ENCODE peak calls at places on chromosomes 6 and 20, in eight cellular contexts. One of them, this sample, is unnamed.

GRCh38 chr6:113856011-113856551 is 1.1 kb upstream of the MARCKS start:
- DNase-seq in AG20443: peak; percentile 20
- DNase-seq in HEK293T: peak; percentile 20
- DNase-seq in KG1: peak; percentile 58
- DNase-seq in omental fat pad: no peak
- DNase-seq in HT1080: no peak
- DNase-seq in kidney epithelial cell: no peak
- DNase-seq in RWPE1: peak; percentile 18
- DNase-seq in this sample: peak; percentile 62

GRCh38 chr6:6845603-6846002 is 257.1 kb downstream of the LY86 start:
- DNase-seq in AG20443: no peak
- DNase-seq in HEK293T: no peak
- DNase-seq in KG1: no peak
- DNase-seq in omental fat pad: no peak
- DNase-seq in HT1080: no peak
- DNase-seq in kidney epithelial cell: no peak
- DNase-seq in RWPE1: no peak
- DNase-seq in this sample: no peak

GRCh38 chr20:4081396-4081795 is 66.0 kb upstream of the RNF24 start:
- DNase-seq in AG20443: no peak
- DNase-seq in HEK293T: no peak
- DNase-seq in KG1: no peak
- DNase-seq in omental fat pad: no peak
- DNase-seq in HT1080: no peak
- DNase-seq in kidney epithelial cell: no peak
- DNase-seq in RWPE1: no peak
- DNase-seq in this sample: no peak

GRCh38 chr6:106477158-106477557 is 116.6 kb downstream of the CRYBG1 start:
- DNase-seq in AG20443: no peak
- DNase-seq in HEK293T: no peak
- DNase-seq in KG1: peak; percentile 39
- DNase-seq in omental fat pad: no peak
- DNase-seq in HT1080: no peak
- DNase-seq in kidney epithelial cell: no peak
- DNase-seq in RWPE1: no peak
- DNase-seq in this sample: no peak

GRCh38 chr20:44203161-44203560 is 7.4 kb downstream of the OSER1 start:
- DNase-seq in AG20443: no peak
- DNase-seq in HEK293T: no peak
- DNase-seq in KG1: no peak
- DNase-seq in omental fat pad: no peak
- DNase-seq in HT1080: no peak
- DNase-seq in kidney epithelial cell: no peak
- DNase-seq in RWPE1: no peak
- DNase-seq in this sample: no peak

GRCh38 chr20:2696646-2697045 is 4.1 kb downstream of the EBF4 start:
- DNase-seq in AG20443: no peak
- DNase-seq in HEK293T: no peak
- DNase-seq in KG1: no peak
- DNase-seq in omental fat pad: no peak
- DNase-seq in HT1080: no peak
- DNase-seq in kidney epithelial cell: no peak
- DNase-seq in RWPE1: no peak
- DNase-seq in this sample: no peak

GRCh38 chr20:20367681-20368413 is at the start of gene INSM1:
- DNase-seq in AG20443: no peak
- DNase-seq in HEK293T: peak; percentile 60
- DNase-seq in KG1: no peak
- DNase-seq in omental fat pad: no peak
- DNase-seq in HT1080: no peak
- DNase-seq in kidney epithelial cell: no peak
- DNase-seq in RWPE1: no peak
- DNase-seq in this sample: peak; percentile 78

GRCh38 chr6:142902636-142903053 is 42.3 kb downstream of the HIVEP2 start:
- DNase-seq in AG20443: peak; percentile 88
- DNase-seq in HEK293T: no peak
- DNase-seq in KG1: peak; percentile 29
- DNase-seq in omental fat pad: no peak
- DNase-seq in HT1080: peak; percentile 97
- DNase-seq in kidney epithelial cell: peak; percentile 97
- DNase-seq in RWPE1: peak; percentile 93
- DNase-seq in this sample: no peak

GRCh38 chr6:116996842-116997241 is 119.8 kb downstream of the RFX6 start:
- DNase-seq in AG20443: no peak
- DNase-seq in HEK293T: no peak
- DNase-seq in KG1: no peak
- DNase-seq in omental fat pad: no peak
- DNase-seq in HT1080: no peak
- DNase-seq in kidney epithelial cell: no peak
- DNase-seq in RWPE1: no peak
- DNase-seq in this sample: no peak

GRCh38 chr6:116975600-116975999 is 98.6 kb downstream of the RFX6 start:
- DNase-seq in AG20443: no peak
- DNase-seq in HEK293T: no peak
- DNase-seq in KG1: no peak
- DNase-seq in omental fat pad: no peak
- DNase-seq in HT1080: peak; percentile 75
- DNase-seq in kidney epithelial cell: no peak
- DNase-seq in RWPE1: no peak
- DNase-seq in this sample: no peak

GRCh38 chr20:48348022-48348421 is 479.8 kb downstream of the PREX1 start:
- DNase-seq in AG20443: no peak
- DNase-seq in HEK293T: no peak
- DNase-seq in KG1: no peak
- DNase-seq in omental fat pad: no peak
- DNase-seq in HT1080: no peak
- DNase-seq in kidney epithelial cell: no peak
- DNase-seq in RWPE1: no peak
- DNase-seq in this sample: no peak

GRCh38 chr6:1504465-1504864 is 105.2 kb upstream of the FOXC1 start:
- DNase-seq in AG20443: no peak
- DNase-seq in HEK293T: no peak
- DNase-seq in KG1: no peak
- DNase-seq in omental fat pad: no peak
- DNase-seq in HT1080: no peak
- DNase-seq in kidney epithelial cell: no peak
- DNase-seq in RWPE1: no peak
- DNase-seq in this sample: no peak

GRCh38 chr20:50475879-50476292 is 34.3 kb upstream of the PTPN1 start:
- DNase-seq in AG20443: peak; percentile 32
- DNase-seq in HEK293T: no peak
- DNase-seq in KG1: no peak
- DNase-seq in omental fat pad: no peak
- DNase-seq in HT1080: peak; percentile 71
- DNase-seq in kidney epithelial cell: peak; percentile 52
- DNase-seq in RWPE1: peak; percentile 70
- DNase-seq in this sample: peak; percentile 31

GRCh38 chr6:138454976-138455706 is 44.2 kb downstream of the NHSL1 start:
- DNase-seq in AG20443: no peak
- DNase-seq in HEK293T: no peak
- DNase-seq in KG1: no peak
- DNase-seq in omental fat pad: no peak
- DNase-seq in HT1080: peak; percentile 29
- DNase-seq in kidney epithelial cell: no peak
- DNase-seq in RWPE1: no peak
- DNase-seq in this sample: no peak

GRCh38 chr6:31112478-31112877 is at the start of gene C6orf15:
- DNase-seq in AG20443: no peak
- DNase-seq in HEK293T: no peak
- DNase-seq in KG1: no peak
- DNase-seq in omental fat pad: no peak
- DNase-seq in HT1080: no peak
- DNase-seq in kidney epithelial cell: no peak
- DNase-seq in RWPE1: no peak
- DNase-seq in this sample: no peak

GRCh38 chr6:63521475-63522210 is 50.6 kb upstream of the LOC128125822 start:
- DNase-seq in AG20443: no peak
- DNase-seq in HEK293T: no peak
- DNase-seq in KG1: no peak
- DNase-seq in omental fat pad: no peak
- DNase-seq in HT1080: no peak
- DNase-seq in kidney epithelial cell: no peak
- DNase-seq in RWPE1: no peak
- DNase-seq in this sample: no peak

GRCh38 chr6:158039571-158040050 is 57.9 kb downstream of the SYNJ2 start:
- DNase-seq in AG20443: peak; percentile 65
- DNase-seq in HEK293T: no peak
- DNase-seq in KG1: no peak
- DNase-seq in omental fat pad: no peak
- DNase-seq in HT1080: peak; percentile 78
- DNase-seq in kidney epithelial cell: no peak
- DNase-seq in RWPE1: no peak
- DNase-seq in this sample: no peak

GRCh38 chr20:1577906-1578305 is 20.4 kb upstream of the SIRPD start:
- DNase-seq in AG20443: no peak
- DNase-seq in HEK293T: no peak
- DNase-seq in KG1: no peak
- DNase-seq in omental fat pad: no peak
- DNase-seq in HT1080: no peak
- DNase-seq in kidney epithelial cell: no peak
- DNase-seq in RWPE1: no peak
- DNase-seq in this sample: no peak

GRCh38 chr20:22459754-22460153 is 124.6 kb downstream of the FOXA2 start:
- DNase-seq in AG20443: no peak
- DNase-seq in HEK293T: no peak
- DNase-seq in KG1: no peak
- DNase-seq in omental fat pad: no peak
- DNase-seq in HT1080: no peak
- DNase-seq in kidney epithelial cell: no peak
- DNase-seq in RWPE1: no peak
- DNase-seq in this sample: no peak

GRCh38 chr6:52227495-52227894 is 16.8 kb downstream of the IL17F start:
- DNase-seq in AG20443: no peak
- DNase-seq in HEK293T: no peak
- DNase-seq in KG1: no peak
- DNase-seq in omental fat pad: no peak
- DNase-seq in HT1080: peak; percentile 15
- DNase-seq in kidney epithelial cell: no peak
- DNase-seq in RWPE1: no peak
- DNase-seq in this sample: no peak

GRCh38 chr20:54342258-54342782 is 133.1 kb upstream of the DOK5 start:
- DNase-seq in AG20443: no peak
- DNase-seq in HEK293T: no peak
- DNase-seq in KG1: no peak
- DNase-seq in omental fat pad: no peak
- DNase-seq in HT1080: no peak
- DNase-seq in kidney epithelial cell: no peak
- DNase-seq in RWPE1: no peak
- DNase-seq in this sample: no peak

GRCh38 chr20:10064611-10065010 is 29.8 kb downstream of the ANKEF1 start:
- DNase-seq in AG20443: no peak
- DNase-seq in HEK293T: no peak
- DNase-seq in KG1: no peak
- DNase-seq in omental fat pad: no peak
- DNase-seq in HT1080: no peak
- DNase-seq in kidney epithelial cell: no peak
- DNase-seq in RWPE1: no peak
- DNase-seq in this sample: no peak

GRCh38 chr20:13649548-13649947 is 10.8 kb upstream of the TASP1 start:
- DNase-seq in AG20443: peak; percentile 43
- DNase-seq in HEK293T: no peak
- DNase-seq in KG1: no peak
- DNase-seq in omental fat pad: no peak
- DNase-seq in HT1080: no peak
- DNase-seq in kidney epithelial cell: no peak
- DNase-seq in RWPE1: no peak
- DNase-seq in this sample: no peak

GRCh38 chr6:41443616-41444525 is 102.3 kb upstream of the FOXP4 start:
- DNase-seq in AG20443: no peak
- DNase-seq in HEK293T: no peak
- DNase-seq in KG1: no peak
- DNase-seq in omental fat pad: no peak
- DNase-seq in HT1080: no peak
- DNase-seq in kidney epithelial cell: no peak
- DNase-seq in RWPE1: no peak
- DNase-seq in this sample: no peak

GRCh38 chr6:4575724-4576123 is 200.5 kb upstream of the CDYL start:
- DNase-seq in AG20443: no peak
- DNase-seq in HEK293T: no peak
- DNase-seq in KG1: no peak
- DNase-seq in omental fat pad: no peak
- DNase-seq in HT1080: peak; percentile 84
- DNase-seq in kidney epithelial cell: no peak
- DNase-seq in RWPE1: no peak
- DNase-seq in this sample: no peak

GRCh38 chr6:129575378-129576118 is 134.4 kb downstream of the ARHGAP18 start:
- DNase-seq in AG20443: peak; percentile 62
- DNase-seq in HEK293T: peak; percentile 66
- DNase-seq in KG1: peak; percentile 21
- DNase-seq in omental fat pad: no peak
- DNase-seq in HT1080: peak; percentile 56
- DNase-seq in kidney epithelial cell: peak; percentile 35
- DNase-seq in RWPE1: peak; percentile 25
- DNase-seq in this sample: peak; percentile 10

GRCh38 chr6:46203388-46203787 is 32.6 kb upstream of the ENPP5 start:
- DNase-seq in AG20443: no peak
- DNase-seq in HEK293T: no peak
- DNase-seq in KG1: no peak
- DNase-seq in omental fat pad: no peak
- DNase-seq in HT1080: no peak
- DNase-seq in kidney epithelial cell: no peak
- DNase-seq in RWPE1: no peak
- DNase-seq in this sample: no peak

GRCh38 chr6:4644962-4645361 is 131.2 kb upstream of the CDYL start:
- DNase-seq in AG20443: no peak
- DNase-seq in HEK293T: no peak
- DNase-seq in KG1: no peak
- DNase-seq in omental fat pad: no peak
- DNase-seq in HT1080: no peak
- DNase-seq in kidney epithelial cell: no peak
- DNase-seq in RWPE1: peak; percentile 43
- DNase-seq in this sample: peak; percentile 5

GRCh38 chr20:38146628-38147027 is 18.4 kb downstream of the TGM2 start:
- DNase-seq in AG20443: no peak
- DNase-seq in HEK293T: no peak
- DNase-seq in KG1: no peak
- DNase-seq in omental fat pad: no peak
- DNase-seq in HT1080: no peak
- DNase-seq in kidney epithelial cell: no peak
- DNase-seq in RWPE1: no peak
- DNase-seq in this sample: no peak

GRCh38 chr6:127879685-127880084 is 21.2 kb downstream of the THEMIS start:
- DNase-seq in AG20443: peak; percentile 24
- DNase-seq in HEK293T: peak; percentile 12
- DNase-seq in KG1: no peak
- DNase-seq in omental fat pad: no peak
- DNase-seq in HT1080: no peak
- DNase-seq in kidney epithelial cell: no peak
- DNase-seq in RWPE1: no peak
- DNase-seq in this sample: peak; percentile 68

GRCh38 chr6:128139519-128139918 is 238.7 kb upstream of the THEMIS start:
- DNase-seq in AG20443: peak; percentile 14
- DNase-seq in HEK293T: no peak
- DNase-seq in KG1: no peak
- DNase-seq in omental fat pad: no peak
- DNase-seq in HT1080: peak; percentile 56
- DNase-seq in kidney epithelial cell: no peak
- DNase-seq in RWPE1: peak; percentile 8
- DNase-seq in this sample: no peak